ENCODE peak calls at places on chromosomes 13 and 19, in six cellular contexts. A, K, C, X, T and M are unnamed samples.

GRCh38 chr13:60572003-60572792 is 175.2 kb downstream of the TDRD3 start:
- DNase-seq in A (peak; percentile 77), K (peak; percentile 85), C (no peak), X (no peak), T (peak; percentile 77), M (peak; percentile 51)

GRCh38 chr19:45591004-45591637 is 6.5 kb upstream of the OPA3 start:
- DNase-seq in A (no peak), K (peak; percentile 35), C (no peak), X (no peak), T (peak; percentile 77), M (peak; percentile 89)

GRCh38 chr13:80168089-80168850 is 172.7 kb downstream of the SPRY2 start:
- DNase-seq in A (peak; percentile 46), K (peak; percentile 71), C (no peak), X (no peak), T (no peak), M (no peak)

GRCh38 chr13:40187324-40187795 is 479.1 kb downstream of the FOXO1 start:
- DNase-seq in A (no peak), K (no peak), C (no peak), X (no peak), T (peak; percentile 67), M (peak; percentile 38)

GRCh38 chr13:65724261-65724660 is 1505.9 kb downstream of the PCDH9 start:
- DNase-seq in A (no peak), K (peak; percentile 49), C (no peak), X (no peak), T (no peak), M (no peak)

GRCh38 chr19:15331419-15332310 is 674 bp downstream of the BRD4 start:
- DNase-seq in A (peak; percentile 55), K (no peak), C (no peak), X (peak; percentile 21), T (peak; percentile 47), M (peak; percentile 39)

GRCh38 chr13:34420975-34421719 is 520.9 kb upstream of the NBEA start:
- DNase-seq in A (no peak), K (no peak), C (no peak), X (no peak), T (no peak), M (no peak)

GRCh38 chr13:68368922-68369321 is 1138.8 kb upstream of the PCDH9 start:
- DNase-seq in A (no peak), K (no peak), C (no peak), X (no peak), T (no peak), M (no peak)

GRCh38 chr19:17260842-17261325 is 3.7 kb downstream of the USHBP1 start:
- DNase-seq in A (peak; percentile 71), K (peak; percentile 64), C (peak; percentile 90), X (peak; percentile 58), T (peak; percentile 96), M (peak; percentile 96)

GRCh38 chr19:31975461-31975860 is 369.9 kb upstream of the ZNF507 start:
- DNase-seq in A (no peak), K (no peak), C (no peak), X (no peak), T (no peak), M (no peak)

GRCh38 chr13:51764184-51765141 is 39.5 kb downstream of the DHRS12 start:
- DNase-seq in A (peak; percentile 98), K (peak; percentile 97), C (no peak), X (no peak), T (no peak), M (no peak)

GRCh38 chr13:18943273-18943672 is 238.4 kb downstream of the TUBA3C start:
- DNase-seq in A (no peak), K (no peak), C (no peak), X (no peak), T (no peak), M (no peak)

GRCh38 chr19:30870861-30871260 is 478.4 kb downstream of the TSHZ3 start:
- DNase-seq in A (no peak), K (peak; percentile 1), C (no peak), X (no peak), T (no peak), M (peak; percentile 4)

GRCh38 chr19:845707-846481 is 5.1 kb downstream of the PRTN3 start:
- DNase-seq in A (no peak), K (no peak), C (no peak), X (no peak), T (no peak), M (no peak)

GRCh38 chr19:35940078-35940775 is 4.1 kb downstream of the LRFN3 start:
- DNase-seq in A (no peak), K (no peak), C (no peak), X (no peak), T (no peak), M (no peak)

GRCh38 chr13:19597523-19597922 is 35.9 kb upstream of the MPHOSPH8 start:
- DNase-seq in A (peak; percentile 76), K (peak; percentile 86), C (no peak), X (no peak), T (no peak), M (no peak)

GRCh38 chr19:1986357-1987162 is 29.0 kb downstream of the BTBD2 start:
- DNase-seq in A (no peak), K (no peak), C (no peak), X (no peak), T (no peak), M (peak; percentile 34)

GRCh38 chr13:30880151-30880551 is 25.9 kb upstream of the MEDAG start:
- DNase-seq in A (peak; percentile 57), K (peak; percentile 66), C (no peak), X (no peak), T (no peak), M (no peak)

GRCh38 chr13:75480691-75481175 is 1.2 kb downstream of the TBC1D4 start:
- DNase-seq in A (peak; percentile 57), K (peak; percentile 37), C (no peak), X (peak; percentile 46), T (peak; percentile 79), M (peak; percentile 72)

DNA sequence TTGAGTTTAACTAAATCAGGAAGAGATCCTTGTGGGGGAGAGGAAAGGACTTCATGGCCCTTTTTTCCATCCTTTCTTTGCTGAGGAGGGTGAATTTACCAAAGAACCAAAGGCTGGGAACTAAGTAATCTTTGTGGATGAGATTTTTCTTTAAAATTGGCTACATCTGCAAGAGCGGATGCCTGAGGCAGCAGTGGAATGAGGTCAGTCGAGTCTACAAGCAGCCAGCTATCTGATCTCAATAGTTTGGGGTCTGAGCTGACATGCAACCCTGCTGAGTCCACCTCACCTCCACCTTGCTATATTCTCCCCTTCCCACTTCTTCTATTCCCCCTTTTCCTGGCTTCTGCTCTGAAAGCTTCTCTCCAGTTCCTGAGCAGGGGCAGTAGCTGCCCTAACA is 3.6 kb upstream of the DNAJC15 start:
- DNase-seq in A (no peak), K (no peak), C (no peak), X (no peak), T (peak; percentile 50), M (no peak)
- H2BK5ac ChIP-seq in A (no peak overlapping the region), K (no peak overlapping the region), C (no peak overlapping the region), X (no peak overlapping the region), T (no peak overlapping the region), M (no peak overlapping the region)

DNA sequence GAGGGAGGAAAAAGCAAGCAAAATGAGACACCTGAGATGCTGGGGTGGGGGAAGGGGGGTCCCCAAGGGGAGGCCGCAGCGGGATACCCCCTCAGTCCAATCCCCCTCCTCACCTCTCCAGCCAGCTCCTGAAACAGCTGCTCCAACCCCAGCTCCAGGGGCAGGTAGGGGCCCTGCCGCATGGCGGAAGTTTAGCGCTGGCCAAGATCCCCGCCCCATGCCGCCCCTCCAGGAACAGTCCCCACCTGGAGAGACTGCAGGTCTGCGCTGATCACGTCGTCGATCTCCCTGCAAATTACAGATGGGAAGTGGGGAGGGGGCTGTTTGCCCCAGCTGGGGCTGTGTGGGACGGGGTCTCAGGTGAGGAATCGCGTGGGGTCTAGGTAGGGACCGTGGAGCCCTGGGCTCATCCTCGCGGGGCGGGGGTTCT is 9.0 kb downstream of the CAPN12 start:
- DNase-seq in A (no peak), K (no peak), C (no peak), X (no peak), T (peak; percentile 82), M (peak; percentile 86)
- H2BK120ac ChIP-seq in A (no peak overlapping the region), K (no peak overlapping the region), C (no peak overlapping the region), X (no peak overlapping the region), T (no peak overlapping the region), M (no peak overlapping the region)

GRCh38 chr19:11551603-11552235 is 7.3 kb downstream of the ELOF1 start:
- DNase-seq in A (no peak), K (no peak), C (no peak), X (no peak), T (peak; percentile 65), M (peak; percentile 73)
- H2BK15ac ChIP-seq in A (no peak overlapping the region), K (no peak overlapping the region), C (no peak overlapping the region), X (no peak overlapping the region), T (no peak overlapping the region), M (no peak overlapping the region)

GRCh38 chr19:40200352-40201099 is 9.3 kb downstream of the MAP3K10 start:
- DNase-seq in A (peak; percentile 19), K (no peak), C (no peak), X (no peak), T (no peak), M (no peak)

GRCh38 chr19:40210919-40211318 is 7.3 kb downstream of the TTC9B start:
- DNase-seq in A (no peak), K (no peak), C (no peak), X (no peak), T (peak; percentile 41), M (peak; percentile 57)

GRCh38 chr19:40204381-40204780 is 13.2 kb downstream of the MAP3K10 start:
- DNase-seq in A (no peak), K (no peak), C (no peak), X (no peak), T (no peak), M (no peak)

GRCh38 chr19:40208602-40209001 is 9.6 kb downstream of the TTC9B start:
- DNase-seq in A (no peak), K (no peak), C (no peak), X (no peak), T (no peak), M (no peak)

GRCh38 chr19:40205760-40206159 is 12.4 kb downstream of the TTC9B start:
- DNase-seq in A (no peak), K (no peak), C (no peak), X (no peak), T (no peak), M (peak; percentile 41)
- H2BK5ac ChIP-seq in A (no peak overlapping the region), K (no peak overlapping the region), C (no peak overlapping the region), X (no peak overlapping the region), T (no peak overlapping the region), M (no peak overlapping the region)

GRCh38 chr19:43752287-43752875 is 2.4 kb downstream of the SMG9 start:
- DNase-seq in A (peak; percentile 19), K (no peak), C (no peak), X (no peak), T (no peak), M (no peak)
- H2BK120ac ChIP-seq in A (no peak overlapping the region), K (no peak overlapping the region), C (no peak overlapping the region), X (no peak overlapping the region), T (no peak overlapping the region), M (no peak overlapping the region)

DNA sequence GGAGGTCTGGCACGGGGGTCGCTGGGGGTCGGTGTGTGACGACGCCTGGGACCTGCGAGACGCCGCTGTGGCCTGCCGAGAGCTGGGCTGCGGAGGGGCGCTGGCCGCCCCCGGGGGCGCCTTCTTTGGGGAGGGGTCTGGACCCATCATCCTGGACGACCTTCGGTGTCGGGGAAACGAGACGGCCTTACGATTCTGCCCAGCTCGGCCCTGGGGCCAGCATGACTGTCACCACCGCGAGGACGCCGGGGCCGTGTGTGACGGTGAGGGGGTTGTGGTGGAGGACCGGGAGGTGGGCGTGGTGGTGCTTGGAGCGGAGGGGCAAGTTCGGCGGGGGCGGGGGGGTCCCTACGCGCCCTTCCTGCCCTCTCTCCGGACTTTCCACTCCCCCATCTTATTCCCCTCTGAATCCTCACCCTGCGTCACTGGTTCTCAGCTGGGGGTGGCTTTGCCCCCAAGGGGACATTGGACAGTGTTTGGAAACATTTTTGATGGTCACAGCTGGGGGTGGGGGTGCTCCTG is 5.5 kb downstream of the SSC5D start:
- DNase-seq in A (no peak), K (no peak), C (no peak), X (no peak), T (no peak), M (no peak)
- H2BK15ac ChIP-seq in A (no peak overlapping the region), K (no peak overlapping the region), C (no peak overlapping the region), X (no peak overlapping the region), T (no peak overlapping the region), M (no peak overlapping the region)